ENCODE peak calls at places on chromosomes 5 and 9, in five cellular contexts. R is CD8-positive, alpha-beta T cell; W is cardiac muscle cell; O is fibroblast of lung; S is PC-3. E is an unnamed sample.

GRCh38 chr9:36976371-36977030 is 57.6 kb downstream of the PAX5 start:
- DNase-seq in R (no peak), W (no peak), O (no peak), S (peak; percentile 89), E (no peak)

GRCh38 chr9:114157516-114158176 is 2.3 kb downstream of the COL27A1 start:
- DNase-seq in R (no peak), O (no peak), S (no peak), W (no peak), E (no peak)

GRCh38 chr5:79886940-79887339 is 104.1 kb downstream of the MTX3 start:
- DNase-seq in O (no peak), R (no peak), S (no peak), W (no peak), E (no peak)

GRCh38 chr5:139601429-139601828 is 40.3 kb downstream of the UBE2D2 start:
- DNase-seq in O (no peak), S (no peak), W (no peak), R (no peak), E (no peak)

GRCh38 chr5:131536211-131536826 is 98.7 kb downstream of the RAPGEF6 start:
- DNase-seq in R (no peak), O (peak; percentile 72), W (no peak), S (no peak), E (peak; percentile 56)

GRCh38 chr5:125865166-125865815 is 557.9 kb upstream of the GRAMD2B start:
- DNase-seq in O (peak; percentile 40), S (peak; percentile 51), R (no peak), W (no peak), E (no peak)

GRCh38 chr9:132042324-132042723 is 37.3 kb downstream of the MED27 start:
- DNase-seq in S (peak; percentile 89), O (peak; percentile 94), W (no peak), R (no peak), E (no peak)

GRCh38 chr5:14011089-14012004 is 66.9 kb upstream of the DNAH5 start:
- DNase-seq in W (peak; percentile 93), O (peak; percentile 87), S (peak; percentile 95), R (no peak), E (no peak)

GRCh38 chr9:111099199-111100005 is 61.1 kb upstream of the LPAR1 start:
- DNase-seq in R (no peak), O (no peak), W (no peak), S (no peak), E (no peak)

GRCh38 chr5:138645778-138646575 is 70.8 kb upstream of the HSPA9 start:
- DNase-seq in S (no peak), O (no peak), R (no peak), W (peak; percentile 47), E (no peak)

GRCh38 chr9:15722888-15723287 is 170.0 kb downstream of the CCDC171 start:
- DNase-seq in W (no peak), S (no peak), O (peak; percentile 62), R (no peak), E (no peak)

GRCh38 chr5:54148062-54148461 is 162.3 kb downstream of the ARL15 start:
- DNase-seq in O (peak; percentile 45), S (no peak), W (no peak), R (no peak), E (no peak)

GRCh38 chr9:107282268-107282667 is 811 bp upstream of the RAD23B start:
- DNase-seq in S (no peak), W (peak; percentile 17), R (no peak), O (peak; percentile 16), E (no peak)

GRCh38 chr5:42059291-42059690 is 134.2 kb downstream of the FBXO4 start:
- DNase-seq in S (peak; percentile 75), W (no peak), O (no peak), R (no peak), E (no peak)

GRCh38 chr9:71647094-71647591 is 121.2 kb downstream of the CEMIP2 start:
- DNase-seq in R (peak; percentile 1), S (peak; percentile 79), W (no peak), O (peak; percentile 78), E (no peak)

GRCh38 chr5:78008356-78008967 is 232.3 kb upstream of the TBCA start:
- DNase-seq in R (no peak), W (peak; percentile 54), S (peak; percentile 56), O (peak; percentile 68), E (peak; percentile 7)

GRCh38 chr9:73911814-73912213 is 585.3 kb upstream of the RORB start:
- DNase-seq in R (no peak), O (no peak), W (no peak), S (no peak), E (no peak)

GRCh38 chr5:6328173-6328572 is 50.2 kb downstream of the MED10 start:
- DNase-seq in W (peak; percentile 80), R (no peak), S (peak; percentile 87), O (no peak), E (no peak)

GRCh38 chr5:60295423-60295822 is 401.9 kb upstream of the PDE4D start:
- DNase-seq in W (peak; percentile 27), S (peak; percentile 39), R (no peak), O (peak; percentile 19), E (no peak)

GRCh38 chr5:13866792-13867191 is 77.7 kb downstream of the DNAH5 start:
- DNase-seq in S (peak; percentile 73), O (peak; percentile 5), W (peak; percentile 84), R (no peak), E (no peak)

GRCh38 chr5:119629339-119629738 is at the start of gene FAM170A:
- DNase-seq in O (no peak), R (no peak), S (no peak), W (no peak), E (no peak)

GRCh38 chr9:136403538-136403914 is 3.6 kb upstream of the SNAPC4 start:
- DNase-seq in W (no peak), S (no peak), O (no peak), R (peak; percentile 45), E (peak; percentile 76)

GRCh38 chr9:134267305-134268265 is 58.7 kb upstream of the RXRA start:
- DNase-seq in R (no peak), O (no peak), W (peak; percentile 54), S (no peak), E (no peak)

GRCh38 chr5:161064800-161065199 is 212.8 kb upstream of the ATP10B start:
- DNase-seq in S (no peak), O (no peak), W (no peak), R (no peak), E (no peak)

GRCh38 chr9:121280715-121281613 is 13.0 kb downstream of the GSN start:
- DNase-seq in R (no peak), S (no peak), W (no peak), O (no peak), E (no peak)

GRCh38 chr5:124981901-124982300 is 235.5 kb upstream of the ZNF608 start:
- DNase-seq in W (no peak), O (no peak), R (no peak), S (no peak), E (no peak)

GRCh38 chr9:90839183-90839582 is 37.6 kb downstream of the SYK start:
- DNase-seq in O (no peak), R (no peak), W (no peak), S (no peak), E (no peak)

GRCh38 chr5:157303023-157303422 is 37.1 kb downstream of the CYFIP2 start:
- DNase-seq in W (no peak), O (no peak), R (no peak), S (no peak), E (no peak)

GRCh38 chr5:35195472-35195852 is 34.8 kb downstream of the PRLR start:
- DNase-seq in S (no peak), R (no peak), W (no peak), O (no peak), E (no peak)

GRCh38 chr5:74286734-74287705 is 353.5 kb downstream of the ENC1 start:
- DNase-seq in O (no peak), W (no peak), S (no peak), R (no peak), E (no peak)

GRCh38 chr5:74288038-74288437 is 352.5 kb downstream of the ENC1 start:
- DNase-seq in S (no peak), R (no peak), W (no peak), O (no peak), E (no peak)

GRCh38 chr5:74288448-74289109 is 351.9 kb downstream of the ENC1 start:
- DNase-seq in O (peak; percentile 77), W (no peak), R (no peak), S (no peak), E (no peak)

GRCh38 chr5:74290634-74291033 is 349.9 kb downstream of the ENC1 start:
- DNase-seq in S (no peak), W (no peak), R (no peak), O (no peak), E (no peak)

DNA sequence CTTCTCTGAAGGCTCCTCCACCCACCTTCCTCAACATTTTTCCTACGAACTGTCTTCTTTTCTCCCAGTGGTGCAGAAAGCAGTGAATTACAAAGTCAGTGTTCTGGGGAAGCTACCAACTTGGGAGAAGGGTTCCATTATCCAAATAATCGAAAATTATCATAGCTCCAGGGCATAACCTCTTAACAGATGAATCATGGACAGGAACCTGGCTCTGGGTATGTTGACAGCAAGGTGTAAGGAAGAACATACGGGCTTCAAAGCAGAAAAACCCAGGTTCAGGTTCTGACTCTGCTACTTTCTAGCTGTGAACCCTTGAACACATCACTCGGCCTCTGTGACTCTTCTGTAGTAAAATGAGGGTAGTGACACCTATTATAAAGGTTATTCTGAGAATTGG is 351.3 kb downstream of the ENC1 start:
- DNase-seq in S (peak; percentile 33), R (no peak), O (no peak), W (no peak), E (no peak)
- H3K27ac ChIP-seq in S (no peak overlapping the region), R (no peak overlapping the region), O (no peak overlapping the region), W (no peak overlapping the region), E (no peak overlapping the region)

GRCh38 chr5:112407240-112407639 is 11.8 kb downstream of the EPB41L4A start:
- DNase-seq in S (no peak), O (no peak), R (no peak), W (no peak), E (no peak)
- H3K4me1 ChIP-seq in S (no peaks in the 10 kb centered on the region), O (no peaks in the 10 kb centered on the region), R (no peaks in the 10 kb centered on the region), W (peaks cover 5% of the 10 kb centered on the region), E (no peaks in the 10 kb centered on the region)

DNA sequence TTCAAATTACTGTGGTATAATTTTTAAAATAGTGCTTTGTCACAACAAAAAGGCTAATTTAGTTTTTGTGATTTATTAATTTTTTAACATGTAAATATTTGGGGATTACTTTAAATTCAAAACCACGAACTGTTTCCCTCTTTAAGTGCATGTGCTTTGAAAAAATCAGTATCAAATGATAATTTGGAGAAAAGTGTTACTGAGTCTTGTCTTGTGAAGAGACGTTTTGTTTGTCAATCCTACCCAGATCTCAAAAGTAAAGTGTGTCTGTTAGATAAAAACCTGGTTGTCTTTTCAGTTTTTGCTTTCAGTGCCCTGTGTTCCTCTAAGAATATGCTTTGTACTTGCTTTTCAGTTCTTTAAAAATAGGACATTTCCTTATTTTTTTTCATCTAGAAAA is 7.7 kb downstream of the ZSWIM6 start:
- DNase-seq in S (no peak), O (no peak), W (no peak), R (no peak), E (no peak)
- H3K27ac ChIP-seq in S (no peak overlapping the region), O (no peak overlapping the region), W (no peak overlapping the region), R (no peak overlapping the region), E (no peak overlapping the region)

DNA sequence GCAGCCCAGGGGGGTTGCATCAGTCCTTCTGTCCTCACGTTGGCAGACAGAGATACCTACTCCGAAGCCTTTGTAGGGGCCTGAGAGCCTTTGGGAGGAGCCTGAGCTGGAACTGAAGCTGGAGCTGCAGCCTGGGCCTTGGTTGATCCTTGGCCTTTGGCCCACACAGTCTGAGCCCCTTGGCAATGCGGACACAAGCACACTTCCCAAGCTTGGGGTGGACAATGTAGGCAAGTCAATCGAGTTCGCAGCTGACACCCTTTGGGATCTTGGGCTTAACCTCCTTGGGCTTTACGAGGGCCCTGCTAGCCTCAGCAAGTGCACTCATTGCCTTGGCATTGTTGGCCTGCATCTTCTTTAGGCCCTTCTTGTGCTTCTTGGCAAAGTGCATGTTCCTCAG is 5.9 kb downstream of the CSNK1A1 start:
- DNase-seq in W (no peak), R (no peak), O (no peak), S (no peak), E (no peak)
- H3K4me1 ChIP-seq in W (peaks cover 27% of the 10 kb centered on the region), R (peaks cover 49% of the 10 kb centered on the region), O (peaks cover 10% of the 10 kb centered on the region), S (peaks cover 37% of the 10 kb centered on the region), E (peaks cover 51% of the 10 kb centered on the region)

E was measured in naive thymus-derived CD4-positive, alpha-beta T cell.